ENCODE peak calls at places on chromosomes 1 and 21, in seven cellular contexts. X is progenitor cell of endocrine pancreas, W is breast epithelium, K is foreskin fibroblast, R is endothelial cell, C is B cell, O is body of pancreas. H is an unnamed sample.

GRCh38 chr1:44355582-44356305 is 687 bp upstream of the ERI3 start:
- DNase-seq in X (no peak), W (no peak), K (no peak), R (no peak), C (peak; percentile 10), O (no peak), H (no peak)

GRCh38 chr1:160407819-160408801 is 7.7 kb downstream of the VANGL2 start:
- DNase-seq in X (no peak), W (no peak), K (no peak), R (no peak), C (no peak), O (no peak), H (no peak)

GRCh38 chr1:15937706-15938168 is 38.2 kb downstream of the ZBTB17 start:
- DNase-seq in X (no peak), W (no peak), K (peak; percentile 63), R (no peak), C (no peak), O (no peak), H (no peak)

GRCh38 chr1:154414606-154415005 is 9.5 kb downstream of the IL6R start:
- DNase-seq in X (no peak), W (no peak), K (no peak), R (no peak), C (no peak), O (no peak), H (no peak)

GRCh38 chr1:7233646-7234470 is 448.6 kb downstream of the CAMTA1 start:
- DNase-seq in X (no peak), W (no peak), K (no peak), R (no peak), C (no peak), O (no peak), H (no peak)

GRCh38 chr21:32538147-32538792 is 47.1 kb downstream of the TCP10L start:
- DNase-seq in X (no peak), W (no peak), K (no peak), R (no peak), C (no peak), O (no peak), H (no peak)

GRCh38 chr1:158283965-158284364 is 5.8 kb upstream of the CD1C start:
- DNase-seq in X (no peak), W (no peak), K (no peak), R (no peak), C (no peak), O (no peak), H (no peak)

GRCh38 chr1:23524716-23525401 is 6.2 kb downstream of the E2F2 start:
- DNase-seq in X (no peak), W (no peak), K (no peak), R (no peak), C (peak; percentile 59), O (no peak), H (no peak)

GRCh38 chr1:28326980-28327379 is 1.9 kb upstream of the MED18 start:
- DNase-seq in X (no peak), W (no peak), K (peak; percentile 59), R (no peak), C (peak; percentile 39), O (no peak), H (no peak)

GRCh38 chr1:59570524-59570923 is 244.2 kb upstream of the HOOK1 start:
- DNase-seq in X (no peak), W (no peak), K (no peak), R (peak; percentile 14), C (peak; percentile 52), O (no peak), H (no peak)

GRCh38 chr1:200179781-200180160 is 152.3 kb downstream of the NR5A2 start:
- DNase-seq in X (no peak), W (no peak), K (no peak), R (no peak), C (no peak), O (no peak), H (no peak)

GRCh38 chr1:180643693-180644092 is 11.9 kb downstream of the XPR1 start:
- DNase-seq in X (no peak), W (no peak), K (peak; percentile 68), R (no peak), C (no peak), O (peak; percentile 44), H (no peak)

GRCh38 chr21:33234618-33235520 is 5.1 kb downstream of the IFNAR2 start:
- DNase-seq in X (no peak), W (no peak), K (no peak), R (no peak), C (no peak), O (no peak), H (no peak)

GRCh38 chr1:169682077-169682476 is 29.3 kb downstream of the SELL start:
- DNase-seq in X (no peak), W (no peak), K (no peak), R (no peak), C (peak; percentile 34), O (no peak), H (no peak)

GRCh38 chr1:16231331-16232315 is 5.4 kb downstream of the CPLANE2 start:
- DNase-seq in X (no peak), W (no peak), K (no peak), R (no peak), C (no peak), O (no peak), H (no peak)

GRCh38 chr1:206722751-206723499 is 38.2 kb downstream of the MAPKAPK2 start:
- DNase-seq in X (no peak), W (no peak), K (no peak), R (no peak), C (no peak), O (no peak), H (no peak)

GRCh38 chr1:240093120-240093961 is 1.7 kb downstream of the FMN2 start:
- DNase-seq in X (peak; percentile 26), W (no peak), K (peak; percentile 63), R (peak; percentile 29), C (no peak), O (no peak), H (no peak)

GRCh38 chr1:6140413-6140812 is 39.7 kb downstream of the CHD5 start:
- DNase-seq in X (no peak), W (no peak), K (no peak), R (no peak), C (no peak), O (no peak), H (peak; percentile 16)

GRCh38 chr1:6142734-6143133 is 37.4 kb downstream of the CHD5 start:
- DNase-seq in X (no peak), W (no peak), K (no peak), R (no peak), C (no peak), O (no peak), H (no peak)

GRCh38 chr1:6142036-6142621 is 38.0 kb downstream of the CHD5 start:
- DNase-seq in X (no peak), W (no peak), K (no peak), R (no peak), C (no peak), O (no peak), H (no peak)

GRCh38 chr1:6143392-6143791 is 36.7 kb downstream of the CHD5 start:
- DNase-seq in X (no peak), W (no peak), K (no peak), R (no peak), C (no peak), O (no peak), H (no peak)

DNA sequence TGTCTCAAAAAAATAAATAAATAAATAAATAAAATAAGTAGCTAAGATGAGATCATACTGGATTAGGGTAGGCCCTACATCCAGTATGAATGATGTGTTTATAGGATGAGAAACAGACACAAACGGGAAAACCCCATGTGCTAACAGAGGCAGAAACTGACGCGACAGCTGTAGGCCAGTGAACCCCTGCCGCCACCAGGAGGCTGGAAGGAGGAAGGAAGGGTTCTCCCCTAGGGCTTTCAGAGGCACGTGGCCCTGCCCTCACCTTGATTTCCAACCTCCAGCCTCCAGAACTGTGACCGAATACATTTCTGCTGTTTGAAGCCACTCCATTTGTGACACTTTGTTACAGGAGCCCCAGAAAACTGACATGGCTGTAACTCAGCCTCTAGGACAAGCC is 38.5 kb downstream of the CHD5 start:
- DNase-seq in X (no peak), W (no peak), K (no peak), R (no peak), C (no peak), O (no peak), H (no peak)
- TF ChIP-seq CTCF in X (peak; percentile 20), W (no peak), K (peak; percentile 6), R (no peak), C (no peak), O (no peak), H (no peak)

GRCh38 chr1:40042337-40042736 is 1.8 kb downstream of the CAP1 start:
- DNase-seq in X (no peak), W (no peak), K (no peak), R (no peak), C (no peak), O (no peak), H (no peak)

GRCh38 chr1:40041466-40041838 is 923 bp downstream of the CAP1 start:
- DNase-seq in X (no peak), W (no peak), K (no peak), R (no peak), C (no peak), O (no peak), H (no peak)

GRCh38 chr1:40039245-40039756 is 1.2 kb upstream of the CAP1 start:
- DNase-seq in X (no peak), W (no peak), K (no peak), R (no peak), C (peak; percentile 72), O (peak; percentile 46), H (no peak)

GRCh38 chr1:40039757-40040510 is 595 bp upstream of the CAP1 start:
- DNase-seq in X (peak; percentile 30), W (peak; percentile 86), K (peak; percentile 97), R (peak; percentile 55), C (peak; percentile 82), O (peak; percentile 65), H (peak; percentile 93)

GRCh38 chr1:40040511-40041465 is at the start of gene CAP1:
- DNase-seq in X (peak; percentile 100), W (peak; percentile 99), K (peak; percentile 100), R (peak; percentile 100), C (peak; percentile 100), O (peak; percentile 100), H (peak; percentile 100)
- TF ChIP-seq CTCF in X (no peak), W (no peak), K (no peak), R (no peak), C (no peak), O (no peak), H (no peak)

GRCh38 chr1:1599030-1599916 is 662 bp downstream of the FNDC10 start:
- DNase-seq in X (no peak), W (no peak), K (peak; percentile 70), R (peak; percentile 43), C (peak; percentile 53), O (no peak), H (peak; percentile 29)
- TF ChIP-seq CTCF in X (peak; percentile 33), W (no peak), K (no peak), R (no peak), C (peak; percentile 16), O (no peak), H (no peak)

GRCh38 chr1:100387209-100387608 is 34.9 kb downstream of the CDC14A start:
- DNase-seq in X (no peak), W (no peak), K (no peak), R (no peak), C (peak; percentile 9), O (no peak), H (no peak)

GRCh38 chr1:100391675-100392074 is 39.4 kb downstream of the CDC14A start:
- DNase-seq in X (no peak), W (no peak), K (no peak), R (no peak), C (no peak), O (no peak), H (no peak)

GRCh38 chr1:100390507-100390906 is 38.2 kb downstream of the CDC14A start:
- DNase-seq in X (no peak), W (no peak), K (no peak), R (no peak), C (no peak), O (no peak), H (no peak)

GRCh38 chr1:100383743-100384405 is 31.6 kb downstream of the CDC14A start:
- DNase-seq in X (no peak), W (no peak), K (no peak), R (no peak), C (no peak), O (no peak), H (no peak)

GRCh38 chr1:100387644-100388350 is 35.5 kb downstream of the CDC14A start:
- DNase-seq in X (no peak), W (no peak), K (no peak), R (no peak), C (no peak), O (no peak), H (no peak)
- TF ChIP-seq CTCF in X (no peak), W (no peak), K (no peak), R (no peak), C (no peak), O (no peak), H (no peak)